ENCODE peak calls at places on chromosomes 11 and 22, in six cellular contexts. F is heart left ventricle, B is gastrocnemius medialis, R is tibial nerve, Z is body of pancreas, W is ovary. O is an unnamed sample.

GRCh38 chr22:18012528-18012927 is 11.8 kb downstream of the MICAL3 start:
- DNase-seq in F (no peak), B (no peak), R (no peak), Z (no peak), W (no peak), O (no peak)

GRCh38 chr11:2267306-2267861 is 3.0 kb downstream of the ASCL2 start:
- DNase-seq in F (no peak), B (no peak), R (no peak), Z (no peak), W (peak; percentile 8), O (no peak)

GRCh38 chr11:88016392-88017020 is 158.7 kb downstream of the RAB38 start:
- DNase-seq in F (peak; percentile 37), B (peak; percentile 26), R (peak; percentile 95), Z (peak; percentile 89), W (peak; percentile 45), O (peak; percentile 74)

GRCh38 chr11:35223429-35223828 is 84.5 kb downstream of the CD44 start:
- DNase-seq in F (peak; percentile 29), B (no peak), R (no peak), Z (no peak), W (no peak), O (no peak)

GRCh38 chr11:99410636-99411035 is 389.9 kb downstream of the CNTN5 start:
- DNase-seq in F (no peak), B (no peak), R (no peak), Z (no peak), W (no peak), O (no peak)

GRCh38 chr11:19817265-19817851 is 104.7 kb downstream of the NAV2 start:
- DNase-seq in F (no peak), B (no peak), R (no peak), Z (no peak), W (no peak), O (peak; percentile 60)

GRCh38 chr11:102637731-102638130 is 12.6 kb upstream of the MMP20 start:
- DNase-seq in F (no peak), B (no peak), R (no peak), Z (no peak), W (no peak), O (no peak)

GRCh38 chr22:46935506-46936377 is 173.3 kb downstream of the TBC1D22A start:
- DNase-seq in F (no peak), B (peak; percentile 61), R (no peak), Z (no peak), W (no peak), O (no peak)

GRCh38 chr11:17752144-17752543 is 17.6 kb downstream of the KCNC1 start:
- DNase-seq in F (no peak), B (no peak), R (no peak), Z (no peak), W (no peak), O (no peak)

GRCh38 chr22:21726650-21727049 is 8.9 kb downstream of the YPEL1 start:
- DNase-seq in F (no peak), B (no peak), R (no peak), Z (peak; percentile 60), W (no peak), O (no peak)

GRCh38 chr11:118057424-118058145 is 19.3 kb upstream of the TMPRSS4 start:
- DNase-seq in F (no peak), B (no peak), R (no peak), Z (no peak), W (no peak), O (no peak)

GRCh38 chr11:62804310-62805043 is 763 bp downstream of the NXF1 start:
- DNase-seq in F (no peak), B (no peak), R (peak; percentile 25), Z (no peak), W (no peak), O (peak; percentile 26)

GRCh38 chr22:18954333-18954732 is 18.2 kb upstream of the PRODH start:
- DNase-seq in F (peak; percentile 62), B (peak; percentile 17), R (peak; percentile 79), Z (peak; percentile 87), W (peak; percentile 42), O (peak; percentile 75)

DNA sequence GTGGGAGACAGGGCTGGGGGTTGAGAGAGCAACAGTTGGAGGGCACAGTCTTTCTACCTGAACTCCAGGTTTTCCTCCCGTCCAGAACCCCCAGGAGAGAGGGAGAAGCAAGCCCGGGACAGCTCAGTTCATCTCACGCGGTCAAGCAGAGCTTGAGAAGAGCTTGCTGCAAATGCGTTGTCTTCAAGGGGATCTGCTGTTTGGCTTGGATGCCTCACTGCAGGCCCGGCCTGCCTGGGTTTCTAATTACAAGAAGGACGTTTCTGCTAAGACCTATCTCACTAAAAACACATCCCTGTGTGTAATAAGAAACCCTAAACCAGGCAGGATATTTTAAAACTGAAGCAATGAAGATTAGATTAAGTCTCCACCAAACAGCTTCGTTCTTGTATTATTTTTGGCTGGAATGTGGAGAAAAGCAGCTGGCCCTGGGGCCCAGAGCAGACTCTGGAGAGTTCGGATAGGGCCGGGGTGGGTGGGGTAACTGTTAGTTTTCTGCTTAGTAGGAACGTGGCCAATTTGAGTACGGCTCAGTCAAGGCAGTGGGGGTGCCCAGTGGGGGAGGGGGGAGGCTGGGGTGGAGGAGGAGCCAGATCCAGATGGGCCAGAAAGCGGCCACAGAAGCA is 6.0 kb downstream of the PKNOX2 start:
- DNase-seq in F (peak; percentile 70), B (no peak), R (peak; percentile 49), Z (peak; percentile 65), W (peak; percentile 83), O (no peak)
- H3K27me3 ChIP-seq in F (no peaks in the 10 kb centered on the region), B (no peaks in the 10 kb centered on the region), R (no peaks in the 10 kb centered on the region), Z (no peaks in the 10 kb centered on the region), W (no peaks in the 10 kb centered on the region), O (no peaks in the 10 kb centered on the region)

GRCh38 chr22:20392983-20393704 is 807 bp upstream of the ZNF74 start:
- DNase-seq in F (peak; percentile 27), B (no peak), R (no peak), Z (no peak), W (peak; percentile 54), O (no peak)

GRCh38 chr22:20395897-20396287 is 1.9 kb downstream of the ZNF74 start:
- DNase-seq in F (no peak), B (no peak), R (no peak), Z (no peak), W (no peak), O (no peak)

GRCh38 chr22:20391222-20391621 is 2.7 kb upstream of the ZNF74 start:
- DNase-seq in F (no peak), B (no peak), R (no peak), Z (no peak), W (no peak), O (no peak)

GRCh38 chr22:20395181-20395896 is 1.4 kb downstream of the ZNF74 start:
- DNase-seq in F (no peak), B (no peak), R (no peak), Z (no peak), W (no peak), O (no peak)

DNA sequence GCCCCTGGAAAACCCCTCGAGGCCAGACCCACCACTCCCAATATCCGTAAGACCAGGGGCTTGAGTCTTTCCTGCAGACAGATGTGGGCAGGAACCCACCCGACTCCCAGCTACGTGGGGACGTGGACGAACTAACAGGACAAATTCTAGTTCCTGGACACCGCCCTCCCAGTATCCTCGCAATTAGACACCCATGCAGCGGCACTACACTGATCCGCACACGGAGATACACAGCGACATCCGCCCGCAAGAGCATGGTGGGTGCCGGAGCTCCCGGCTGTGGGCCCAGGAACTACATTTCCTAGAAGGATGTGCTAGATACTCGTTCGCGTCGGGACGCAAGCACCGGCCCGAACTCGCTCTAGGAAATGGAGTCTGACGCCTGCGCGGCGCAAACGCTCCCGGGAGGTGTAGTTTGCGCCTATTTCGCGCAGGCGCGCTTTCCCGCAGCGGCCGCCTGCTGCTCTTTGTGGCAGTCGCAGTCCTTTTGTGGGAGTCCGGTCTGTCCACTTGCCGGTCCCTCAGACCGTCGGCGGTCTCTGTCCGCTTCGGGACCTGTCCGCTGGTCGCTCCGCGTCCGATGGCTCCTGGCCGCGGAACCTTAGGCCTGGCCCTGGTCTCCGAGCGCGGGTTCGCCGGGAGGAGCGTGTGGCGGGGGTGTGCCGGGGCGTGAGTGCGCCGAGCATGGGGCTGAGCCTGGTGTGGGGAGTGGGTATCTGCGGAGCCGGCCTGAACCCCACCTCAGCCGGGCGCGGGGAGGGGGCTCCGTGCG is at the start of gene ZNF74:
- DNase-seq in F (peak; percentile 92), B (peak; percentile 69), R (peak; percentile 75), Z (peak; percentile 93), W (peak; percentile 85), O (peak; percentile 90)
- TF ChIP-seq POLR2A in F (peak; percentile 69), B (peak; percentile 28), R (peak; percentile 53), Z (peak; percentile 94), W (peak; percentile 46), O (no peak)

GRCh38 chr22:50261615-50262459 is at the start of gene MAPK12:
- DNase-seq in F (peak; percentile 62), B (peak; percentile 55), R (no peak), Z (no peak), W (peak; percentile 68), O (no peak)
- H3K27me3 ChIP-seq in F (no peaks in the 10 kb centered on the region), B (no peaks in the 10 kb centered on the region), R (no peaks in the 10 kb centered on the region), Z (no peaks in the 10 kb centered on the region), W (no peaks in the 10 kb centered on the region), O (no peaks in the 10 kb centered on the region)

DNA sequence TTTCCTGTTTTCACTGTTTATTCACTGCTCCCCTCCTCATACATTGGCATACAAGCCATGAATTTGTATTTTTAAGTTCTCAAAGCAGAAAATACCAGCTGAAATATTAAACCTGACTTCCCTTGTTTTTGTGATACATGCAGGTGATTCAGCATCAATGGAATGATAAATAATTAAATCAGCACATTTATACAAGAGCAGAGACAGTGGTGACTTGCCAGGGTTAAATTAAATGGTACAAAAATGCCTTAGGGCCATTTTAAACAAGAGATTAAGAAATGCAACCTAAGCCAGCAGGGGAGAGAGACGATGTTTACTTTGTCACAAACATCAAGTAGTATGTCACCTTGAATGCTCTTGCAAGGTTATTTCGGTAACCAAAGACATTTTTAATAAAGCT is 95.9 kb upstream of the DDI1 start:
- DNase-seq in F (no peak), B (no peak), R (no peak), Z (no peak), W (no peak), O (no peak)
- TF ChIP-seq POLR2A in F (no peak), B (no peak), R (no peak), Z (no peak), W (no peak), O (no peak)

O was measured in stomach.